ENCODE peak calls at places on chromosomes 16 and 17, in seven cellular contexts. One of them, this sample, is unnamed.

GRCh38 chr17:7204828-7205461 is 14.7 kb downstream of the DLG4 start:
- DNase-seq in GM23338: peak; percentile 99
- DNase-seq in Karpas-422: peak; percentile 96
- DNase-seq in HCT116: peak; percentile 43
- DNase-seq in SK-N-SH: peak; percentile 99
- DNase-seq in mammary epithelial cell: peak; percentile 29
- DNase-seq in H9: peak; percentile 99
- DNase-seq in this sample: peak; percentile 41

GRCh38 chr17:48556534-48557401 is 11.9 kb upstream of the HOXB2 start:
- DNase-seq in GM23338: no peak
- DNase-seq in Karpas-422: no peak
- DNase-seq in HCT116: no peak
- DNase-seq in SK-N-SH: no peak
- DNase-seq in mammary epithelial cell: peak; percentile 50
- DNase-seq in H9: no peak
- DNase-seq in this sample: no peak

GRCh38 chr16:57726433-57726947 is 9.1 kb upstream of the KATNB1 start:
- DNase-seq in GM23338: no peak
- DNase-seq in Karpas-422: no peak
- DNase-seq in HCT116: no peak
- DNase-seq in SK-N-SH: no peak
- DNase-seq in mammary epithelial cell: no peak
- DNase-seq in H9: no peak
- DNase-seq in this sample: no peak

GRCh38 chr17:6494239-6494941 is 50.1 kb downstream of the PIMREG start:
- DNase-seq in GM23338: no peak
- DNase-seq in Karpas-422: no peak
- DNase-seq in HCT116: no peak
- DNase-seq in SK-N-SH: no peak
- DNase-seq in mammary epithelial cell: peak; percentile 49
- DNase-seq in H9: no peak
- DNase-seq in this sample: peak; percentile 85

GRCh38 chr17:18038149-18038850 is 668 bp downstream of the ATPAF2 start:
- DNase-seq in GM23338: no peak
- DNase-seq in Karpas-422: peak; percentile 86
- DNase-seq in HCT116: no peak
- DNase-seq in SK-N-SH: no peak
- DNase-seq in mammary epithelial cell: peak; percentile 55
- DNase-seq in H9: no peak
- DNase-seq in this sample: peak; percentile 43

GRCh38 chr16:17633146-17633966 is 162.6 kb upstream of the XYLT1 start:
- DNase-seq in GM23338: no peak
- DNase-seq in Karpas-422: no peak
- DNase-seq in HCT116: no peak
- DNase-seq in SK-N-SH: no peak
- DNase-seq in mammary epithelial cell: peak; percentile 69
- DNase-seq in H9: no peak
- DNase-seq in this sample: no peak

GRCh38 chr16:8630205-8630953 is 8.9 kb downstream of the METTL22 start:
- DNase-seq in GM23338: no peak
- DNase-seq in Karpas-422: no peak
- DNase-seq in HCT116: no peak
- DNase-seq in SK-N-SH: no peak
- DNase-seq in mammary epithelial cell: no peak
- DNase-seq in H9: no peak
- DNase-seq in this sample: no peak

GRCh38 chr17:61366715-61367413 is 32.8 kb upstream of the TBX2 start:
- DNase-seq in GM23338: no peak
- DNase-seq in Karpas-422: no peak
- DNase-seq in HCT116: no peak
- DNase-seq in SK-N-SH: no peak
- DNase-seq in mammary epithelial cell: no peak
- DNase-seq in H9: no peak
- DNase-seq in this sample: no peak

GRCh38 chr16:3249020-3249419 is 7.4 kb downstream of the MEFV start:
- DNase-seq in GM23338: no peak
- DNase-seq in Karpas-422: no peak
- DNase-seq in HCT116: no peak
- DNase-seq in SK-N-SH: no peak
- DNase-seq in mammary epithelial cell: no peak
- DNase-seq in H9: no peak
- DNase-seq in this sample: no peak

GRCh38 chr17:9313346-9313745 is 262.3 kb downstream of the STX8 start:
- DNase-seq in GM23338: no peak
- DNase-seq in Karpas-422: no peak
- DNase-seq in HCT116: no peak
- DNase-seq in SK-N-SH: no peak
- DNase-seq in mammary epithelial cell: no peak
- DNase-seq in H9: no peak
- DNase-seq in this sample: no peak

GRCh38 chr17:9309216-9309615 is 266.4 kb downstream of the STX8 start:
- DNase-seq in GM23338: peak; percentile 71
- DNase-seq in Karpas-422: no peak
- DNase-seq in HCT116: no peak
- DNase-seq in SK-N-SH: no peak
- DNase-seq in mammary epithelial cell: no peak
- DNase-seq in H9: no peak
- DNase-seq in this sample: no peak

GRCh38 chr17:9308069-9308468 is 267.6 kb downstream of the STX8 start:
- DNase-seq in GM23338: peak; percentile 37
- DNase-seq in Karpas-422: no peak
- DNase-seq in HCT116: no peak
- DNase-seq in SK-N-SH: no peak
- DNase-seq in mammary epithelial cell: peak; percentile 17
- DNase-seq in H9: peak; percentile 52
- DNase-seq in this sample: peak; percentile 74

GRCh38 chr17:9306086-9306485 is 269.5 kb downstream of the STX8 start:
- DNase-seq in GM23338: no peak
- DNase-seq in Karpas-422: no peak
- DNase-seq in HCT116: no peak
- DNase-seq in SK-N-SH: no peak
- DNase-seq in mammary epithelial cell: peak; percentile 48
- DNase-seq in H9: no peak
- DNase-seq in this sample: no peak

DNA sequence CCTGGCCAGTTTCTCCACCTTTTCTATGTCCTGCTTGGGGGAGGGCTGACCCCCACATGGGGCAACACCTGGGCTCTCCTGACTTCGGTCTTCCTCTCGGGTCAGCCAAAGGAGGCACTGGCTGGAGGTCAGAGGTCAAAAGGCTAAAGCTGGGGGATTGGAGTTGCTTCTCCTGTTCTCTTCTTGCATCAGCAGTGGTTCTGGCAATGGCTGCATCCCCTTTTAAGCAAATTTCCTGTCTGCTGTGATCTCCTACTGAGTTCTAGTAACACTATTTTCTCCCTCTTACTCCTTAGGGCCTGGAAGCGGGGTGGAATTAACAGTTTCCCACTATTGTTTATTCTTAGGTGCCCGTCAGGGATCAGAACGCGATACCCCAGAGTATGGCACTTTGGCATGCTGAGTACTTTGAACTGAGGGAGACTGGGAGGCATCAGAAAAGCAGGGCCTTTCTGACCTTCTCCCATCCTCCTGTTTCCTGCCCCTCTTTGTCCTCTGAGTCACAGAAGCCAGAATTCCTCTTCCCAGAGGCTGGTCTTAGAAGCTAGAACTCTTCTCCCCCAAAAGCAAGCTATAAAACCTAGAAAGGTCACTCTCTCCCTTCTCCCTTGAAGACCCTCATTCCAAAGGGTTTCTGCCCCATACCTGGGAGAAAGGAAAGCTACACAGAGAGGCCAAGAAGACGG is 268.2 kb downstream of the STX8 start:
- DNase-seq in GM23338: no peak
- DNase-seq in Karpas-422: no peak
- DNase-seq in HCT116: no peak
- DNase-seq in SK-N-SH: no peak
- DNase-seq in mammary epithelial cell: no peak
- DNase-seq in H9: no peak
- DNase-seq in this sample: peak; percentile 6
- H2AFZ ChIP-seq in GM23338: no peak overlapping the region
- H2AFZ ChIP-seq in Karpas-422: no peak overlapping the region
- H2AFZ ChIP-seq in HCT116: no peak overlapping the region
- H2AFZ ChIP-seq in SK-N-SH: no peak overlapping the region
- H2AFZ ChIP-seq in mammary epithelial cell: no peak overlapping the region
- H2AFZ ChIP-seq in H9: peak overlapping the region; percentile 2
- H2AFZ ChIP-seq in this sample: no peak overlapping the region

DNA sequence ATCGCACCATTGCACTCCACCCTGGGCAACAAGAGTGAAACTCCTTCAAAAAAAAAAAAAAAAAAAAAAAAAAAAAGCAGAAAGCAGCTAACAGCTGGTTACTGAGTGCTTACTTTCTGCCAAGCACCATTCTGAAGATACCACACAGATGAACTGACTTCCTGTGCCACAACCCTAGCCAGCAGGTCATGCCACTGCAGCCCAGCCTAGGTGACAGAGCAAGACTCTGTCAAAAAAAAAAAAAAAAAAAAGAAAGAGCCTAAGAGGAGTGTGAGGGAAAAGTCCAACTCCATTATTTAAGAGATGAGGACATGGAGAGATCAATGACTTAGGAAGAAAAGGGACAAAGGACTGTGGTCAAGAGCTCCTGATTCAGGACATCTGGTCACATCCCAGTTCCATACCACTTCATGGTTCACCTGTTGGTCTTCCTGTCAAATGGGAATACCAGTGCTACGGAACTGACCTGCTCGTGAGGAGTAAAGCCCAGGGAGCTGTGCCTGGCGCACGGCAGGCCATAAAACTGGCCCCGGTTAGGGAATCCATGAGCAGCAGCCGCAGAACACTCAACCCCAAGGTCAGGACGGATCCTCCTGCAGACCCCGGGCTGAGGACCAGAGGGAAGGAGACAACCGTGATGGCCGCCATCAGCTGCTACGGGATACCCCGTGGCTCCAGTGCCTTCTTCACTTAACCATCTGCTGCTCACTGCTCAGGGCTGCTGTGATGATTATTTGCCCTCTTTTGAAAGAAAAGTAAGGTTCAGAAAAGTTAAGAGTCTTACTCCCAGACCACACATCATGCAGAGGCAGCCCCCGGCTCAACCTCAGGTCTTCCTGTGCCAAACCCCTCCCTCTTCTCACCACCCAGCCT is 950 bp downstream of the KLHDC4 start:
- DNase-seq in GM23338: no peak
- DNase-seq in Karpas-422: no peak
- DNase-seq in HCT116: no peak
- DNase-seq in SK-N-SH: peak; percentile 51
- DNase-seq in mammary epithelial cell: no peak
- DNase-seq in H9: no peak
- DNase-seq in this sample: no peak
- H2AFZ ChIP-seq in GM23338: peak overlapping the region; percentile 63
- H2AFZ ChIP-seq in Karpas-422: peak overlapping the region; percentile 13
- H2AFZ ChIP-seq in HCT116: no peak overlapping the region
- H2AFZ ChIP-seq in SK-N-SH: peak overlapping the region; percentile 90
- H2AFZ ChIP-seq in mammary epithelial cell: peak overlapping the region; percentile 98
- H2AFZ ChIP-seq in H9: no peak overlapping the region
- H2AFZ ChIP-seq in this sample: peak overlapping the region; percentile 92

GRCh38 chr17:44315760-44316731 is 7.6 kb downstream of the RUNDC3A start:
- DNase-seq in GM23338: peak; percentile 98
- DNase-seq in Karpas-422: no peak
- DNase-seq in HCT116: no peak
- DNase-seq in SK-N-SH: peak; percentile 28
- DNase-seq in mammary epithelial cell: no peak
- DNase-seq in H9: peak; percentile 98
- DNase-seq in this sample: no peak

GRCh38 chr17:44314031-44314430 is 5.6 kb downstream of the RUNDC3A start:
- DNase-seq in GM23338: no peak
- DNase-seq in Karpas-422: no peak
- DNase-seq in HCT116: no peak
- DNase-seq in SK-N-SH: peak; percentile 19
- DNase-seq in mammary epithelial cell: no peak
- DNase-seq in H9: no peak
- DNase-seq in this sample: no peak

GRCh38 chr17:44312396-44313104 is 4.1 kb downstream of the RUNDC3A start:
- DNase-seq in GM23338: no peak
- DNase-seq in Karpas-422: no peak
- DNase-seq in HCT116: no peak
- DNase-seq in SK-N-SH: peak; percentile 23
- DNase-seq in mammary epithelial cell: no peak
- DNase-seq in H9: no peak
- DNase-seq in this sample: no peak

GRCh38 chr17:44314869-44315661 is 6.7 kb downstream of the RUNDC3A start:
- DNase-seq in GM23338: peak; percentile 87
- DNase-seq in Karpas-422: peak; percentile 81
- DNase-seq in HCT116: no peak
- DNase-seq in SK-N-SH: peak; percentile 25
- DNase-seq in mammary epithelial cell: peak; percentile 59
- DNase-seq in H9: peak; percentile 88
- DNase-seq in this sample: no peak

GRCh38 chr17:44314524-44314868 is 6.1 kb downstream of the RUNDC3A start:
- DNase-seq in GM23338: no peak
- DNase-seq in Karpas-422: no peak
- DNase-seq in HCT116: no peak
- DNase-seq in SK-N-SH: peak; percentile 31
- DNase-seq in mammary epithelial cell: no peak
- DNase-seq in H9: peak; percentile 29
- DNase-seq in this sample: no peak
- H2AFZ ChIP-seq in GM23338: no peak overlapping the region
- H2AFZ ChIP-seq in Karpas-422: no peak overlapping the region
- H2AFZ ChIP-seq in HCT116: no peak overlapping the region
- H2AFZ ChIP-seq in SK-N-SH: no peak overlapping the region
- H2AFZ ChIP-seq in mammary epithelial cell: peak overlapping the region; percentile 76
- H2AFZ ChIP-seq in H9: no peak overlapping the region
- H2AFZ ChIP-seq in this sample: no peak overlapping the region

GRCh38 chr17:50150354-50151040 is at the start of gene PPP1R9B:
- DNase-seq in GM23338: no peak
- DNase-seq in Karpas-422: peak; percentile 67
- DNase-seq in HCT116: no peak
- DNase-seq in SK-N-SH: peak; percentile 62
- DNase-seq in mammary epithelial cell: no peak
- DNase-seq in H9: no peak
- DNase-seq in this sample: no peak

GRCh38 chr17:50147841-50148225 is 2.6 kb downstream of the PPP1R9B start:
- DNase-seq in GM23338: no peak
- DNase-seq in Karpas-422: peak; percentile 64
- DNase-seq in HCT116: no peak
- DNase-seq in SK-N-SH: peak; percentile 70
- DNase-seq in mammary epithelial cell: no peak
- DNase-seq in H9: peak; percentile 46
- DNase-seq in this sample: no peak

GRCh38 chr17:50148226-50149098 is 2.0 kb downstream of the PPP1R9B start:
- DNase-seq in GM23338: peak; percentile 40
- DNase-seq in Karpas-422: peak; percentile 94
- DNase-seq in HCT116: no peak
- DNase-seq in SK-N-SH: peak; percentile 76
- DNase-seq in mammary epithelial cell: peak; percentile 90
- DNase-seq in H9: peak; percentile 62
- DNase-seq in this sample: peak; percentile 76

GRCh38 chr17:50149425-50150353 is 788 bp downstream of the PPP1R9B start:
- DNase-seq in GM23338: peak; percentile 78
- DNase-seq in Karpas-422: peak; percentile 84
- DNase-seq in HCT116: no peak
- DNase-seq in SK-N-SH: peak; percentile 84
- DNase-seq in mammary epithelial cell: peak; percentile 69
- DNase-seq in H9: peak; percentile 69
- DNase-seq in this sample: no peak

DNA sequence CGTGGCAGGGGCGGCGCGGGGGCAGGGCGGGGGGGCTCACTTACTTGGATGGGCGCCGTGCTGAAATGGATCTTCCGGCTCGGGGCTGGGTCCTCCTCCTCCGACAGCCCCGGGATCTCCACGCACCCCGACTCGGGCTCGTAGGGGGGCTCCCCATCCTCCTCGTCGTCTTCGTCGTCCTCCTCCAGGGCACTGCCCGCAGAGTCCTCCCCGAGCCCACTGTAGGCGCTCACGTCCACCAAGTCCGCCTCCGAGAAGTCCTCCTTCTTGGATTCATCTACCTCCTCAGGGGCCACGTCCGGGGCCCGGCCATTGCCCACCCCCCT is 1.4 kb downstream of the PPP1R9B start:
- DNase-seq in GM23338: no peak
- DNase-seq in Karpas-422: no peak
- DNase-seq in HCT116: no peak
- DNase-seq in SK-N-SH: no peak
- DNase-seq in mammary epithelial cell: no peak
- DNase-seq in H9: no peak
- DNase-seq in this sample: no peak
- H2AFZ ChIP-seq in GM23338: no peak overlapping the region
- H2AFZ ChIP-seq in Karpas-422: no peak overlapping the region
- H2AFZ ChIP-seq in HCT116: no peak overlapping the region
- H2AFZ ChIP-seq in SK-N-SH: no peak overlapping the region
- H2AFZ ChIP-seq in mammary epithelial cell: peak overlapping the region; percentile 35
- H2AFZ ChIP-seq in H9: no peak overlapping the region
- H2AFZ ChIP-seq in this sample: peak overlapping the region; percentile 57

This sample was measured in PC-9.